ENCODE peak calls at places on chromosomes 3 and 15, in eight cellular contexts. C, T, G, N, E, U, R and X are unnamed samples.

GRCh38 chr3:23916152-23916885 is 471 bp downstream of the NKIRAS1 start:
- DNase-seq in C (no peak), T (no peak), G (no peak), N (no peak), E (no peak), U (no peak), R (no peak), X (no peak)

GRCh38 chr15:35271371-35272043 is 186.4 kb upstream of the NANOGP8 start:
- DNase-seq in C (peak), T (no peak), G (no peak), N (no peak), E (no peak), U (no peak), R (no peak), X (no peak)

GRCh38 chr15:64288577-64288976 is 67.4 kb downstream of the CSNK1G1 start:
- DNase-seq in C (no peak), T (no peak), G (no peak), N (no peak), E (peak), U (no peak), R (no peak), X (no peak)

GRCh38 chr15:80106051-80106450 is 46.6 kb downstream of the ZFAND6 start:
- DNase-seq in C (peak), T (no peak), G (no peak), N (no peak), E (no peak), U (no peak), R (no peak), X (no peak)

GRCh38 chr15:87547470-87548181 is 708.9 kb downstream of the NTRK3 start:
- DNase-seq in C (peak), T (no peak), G (no peak), N (no peak), E (no peak), U (no peak), R (no peak), X (no peak)

GRCh38 chr15:75100679-75101078 is 77.3 kb downstream of the PPCDC start:
- DNase-seq in C (no peak), T (no peak), G (no peak), N (no peak), E (no peak), U (no peak), R (no peak), X (no peak)

GRCh38 chr3:107660316-107660976 is 137.7 kb downstream of the BBX start:
- DNase-seq in C (no peak), T (no peak), G (no peak), N (no peak), E (peak), U (no peak), R (no peak), X (no peak)

GRCh38 chr3:115042351-115042750 is 104.7 kb downstream of the ZBTB20 start:
- DNase-seq in C (peak), T (no peak), G (no peak), N (no peak), E (no peak), U (no peak), R (no peak), X (no peak)

GRCh38 chr3:38655708-38656300 is 6.3 kb upstream of the SCN5A start:
- DNase-seq in C (no peak), T (no peak), G (peak), N (peak), E (peak), U (no peak), R (no peak), X (no peak)

GRCh38 chr3:61562810-61563613 is 1.6 kb downstream of the PTPRG start:
- DNase-seq in C (peak), T (peak), G (no peak), N (no peak), E (no peak), U (no peak), R (peak), X (no peak)

GRCh38 chr15:100093211-100094126 is 248.3 kb downstream of the ADAMTS17 start:
- DNase-seq in C (no peak), T (no peak), G (no peak), N (no peak), E (peak), U (no peak), R (no peak), X (no peak)

GRCh38 chr3:59290358-59290757 is 240.5 kb upstream of the CFAP20DC start:
- DNase-seq in C (no peak), T (no peak), G (no peak), N (no peak), E (no peak), U (no peak), R (no peak), X (no peak)

GRCh38 chr3:148697311-148698189 is at the start of gene AGTR1:
- DNase-seq in C (peak), T (peak), G (no peak), N (no peak), E (no peak), U (no peak), R (no peak), X (no peak)

GRCh38 chr3:130968231-130968630 is 58.4 kb downstream of the ASTE1 start:
- DNase-seq in C (no peak), T (no peak), G (no peak), N (no peak), E (no peak), U (no peak), R (no peak), X (no peak)

GRCh38 chr15:61857169-61857829 is 202.9 kb downstream of the VPS13C start:
- DNase-seq in C (no peak), T (no peak), G (no peak), N (no peak), E (no peak), U (no peak), R (no peak), X (no peak)

GRCh38 chr3:178822722-178823121 is 248.9 kb downstream of the ZMAT3 start:
- DNase-seq in C (no peak), T (no peak), G (no peak), N (no peak), E (no peak), U (no peak), R (no peak), X (no peak)

GRCh38 chr3:109863701-109864100 is 526.4 kb upstream of the DPPA4 start:
- DNase-seq in C (no peak), T (no peak), G (no peak), N (no peak), E (no peak), U (no peak), R (no peak), X (no peak)

GRCh38 chr3:169458323-169458722 is 205.2 kb downstream of the MECOM start:
- DNase-seq in C (no peak), T (no peak), G (no peak), N (no peak), E (no peak), U (no peak), R (no peak), X (no peak)

GRCh38 chr3:34504755-34505154 is 706.3 kb downstream of the PDCD6IP start:
- DNase-seq in C (no peak), T (no peak), G (no peak), N (no peak), E (no peak), U (no peak), R (no peak), X (no peak)

GRCh38 chr15:85488997-85489396 is 108.6 kb downstream of the AKAP13 start:
- DNase-seq in C (no peak), T (no peak), G (no peak), N (no peak), E (no peak), U (no peak), R (peak), X (no peak)

GRCh38 chr3:104437891-104438290 is 928.8 kb upstream of the ALCAM start:
- DNase-seq in C (peak), T (no peak), G (no peak), N (no peak), E (peak), U (no peak), R (no peak), X (no peak)

GRCh38 chr15:60740787-60741354 is 261.9 kb upstream of the ICE2 start:
- DNase-seq in C (peak), T (no peak), G (no peak), N (no peak), E (no peak), U (no peak), R (no peak), X (no peak)

GRCh38 chr3:119235151-119235550 is 5.5 kb downstream of the B4GALT4 start:
- DNase-seq in C (peak), T (no peak), G (no peak), N (no peak), E (no peak), U (no peak), R (no peak), X (no peak)

GRCh38 chr3:123389338-123389910 is 59.5 kb downstream of the ADCY5 start:
- DNase-seq in C (no peak), T (no peak), G (no peak), N (no peak), E (no peak), U (no peak), R (no peak), X (no peak)

GRCh38 chr3:191238321-191238817 is 39.3 kb downstream of the OSTN start:
- DNase-seq in C (no peak), T (no peak), G (no peak), N (no peak), E (no peak), U (no peak), R (no peak), X (no peak)

GRCh38 chr3:174438501-174439156 is 420.5 kb upstream of the NAALADL2 start:
- DNase-seq in C (no peak), T (no peak), G (no peak), N (no peak), E (peak), U (no peak), R (no peak), X (no peak)

GRCh38 chr15:59996498-59997041 is 7.5 kb upstream of the FOXB1 start:
- DNase-seq in C (no peak), T (no peak), G (no peak), N (no peak), E (no peak), U (no peak), R (no peak), X (no peak)

GRCh38 chr15:75024102-75024636 is 779 bp downstream of the PPCDC start:
- DNase-seq in C (peak), T (no peak), G (peak), N (no peak), E (no peak), U (no peak), R (no peak), X (no peak)

GRCh38 chr15:45884755-45885445 is 250.1 kb downstream of the SQOR start:
- DNase-seq in C (no peak), T (no peak), G (no peak), N (no peak), E (no peak), U (no peak), R (no peak), X (no peak)

GRCh38 chr15:100929641-100930042 is 10.5 kb downstream of the LRRK1 start:
- DNase-seq in C (no peak), T (no peak), G (no peak), N (no peak), E (no peak), U (no peak), R (peak), X (no peak)

GRCh38 chr3:97245201-97245910 is 431.0 kb downstream of the EPHA6 start:
- DNase-seq in C (no peak), T (no peak), G (no peak), N (no peak), E (no peak), U (no peak), R (no peak), X (no peak)

GRCh38 chr3:113193298-113193697 is 18.1 kb upstream of the BOC start:
- DNase-seq in C (no peak), T (no peak), G (no peak), N (no peak), E (no peak), U (no peak), R (no peak), X (no peak)

GRCh38 chr3:132726341-132726823 is 4.2 kb upstream of the NPHP3 start:
- DNase-seq in C (peak), T (no peak), G (no peak), N (no peak), E (peak), U (no peak), R (peak), X (no peak)

GRCh38 chr15:33031324-33031736 is 163.2 kb downstream of the FMN1 start:
- DNase-seq in C (peak), T (no peak), G (no peak), N (no peak), E (peak), U (no peak), R (no peak), X (no peak)

GRCh38 chr15:69997701-69998273 is 99.9 kb downstream of the TLE3 start:
- DNase-seq in C (peak), T (no peak), G (no peak), N (no peak), E (peak), U (no peak), R (no peak), X (no peak)

GRCh38 chr3:179768080-179768479 is 115.2 kb downstream of the USP13 start:
- DNase-seq in C (peak), T (no peak), G (no peak), N (no peak), E (peak), U (no peak), R (no peak), X (no peak)

GRCh38 chr15:51649659-51650521 is 27.3 kb upstream of the DMXL2 start:
- DNase-seq in C (peak), T (no peak), G (peak), N (peak), E (peak), U (peak), R (peak), X (no peak)

GRCh38 chr3:176967525-176967924 is 229.8 kb downstream of the TBL1XR1 start:
- DNase-seq in C (no peak), T (no peak), G (no peak), N (no peak), E (no peak), U (no peak), R (no peak), X (no peak)

GRCh38 chr3:170050753-170051152 is 13.0 kb downstream of the GPR160 start:
- DNase-seq in C (no peak), T (no peak), G (no peak), N (no peak), E (no peak), U (no peak), R (no peak), X (no peak)